ENCODE peak calls at places on chromosomes 6 and 20, in six cellular contexts. J, Z, T, A, B and Y are unnamed samples.
A peak's percentile ranks its signal among the peaks of the same experiment; 100 is the strongest.

GRCh38 chr20:1820137-1821074 is 74.8 kb upstream of the SIRPA start:
- DNase-seq in J (no peak), B (no peak), Z (no peak), T (no peak), A (peak; percentile 86), Y (peak; percentile 78)

GRCh38 chr6:163579880-163580295 is 165.4 kb downstream of the QKI start:
- DNase-seq in T (no peak), Z (no peak), B (no peak), J (no peak), A (peak; percentile 45), Y (no peak)

GRCh38 chr6:54897462-54898189 is 51.1 kb downstream of the FAM83B start:
- DNase-seq in B (no peak), A (peak; percentile 61), T (no peak), Z (no peak), J (no peak), Y (no peak)

GRCh38 chr6:24743265-24743943 is 24.4 kb upstream of the C6orf62 start:
- DNase-seq in B (no peak), T (no peak), Z (no peak), J (no peak), A (peak; percentile 98), Y (no peak)

GRCh38 chr6:152573762-152574161 is 63.4 kb downstream of the SYNE1 start:
- DNase-seq in A (no peak), T (no peak), Z (no peak), J (no peak), B (no peak), Y (no peak)

GRCh38 chr20:38414769-38415450 is 20.2 kb downstream of the SNHG17 start:
- DNase-seq in J (no peak), T (no peak), B (peak; percentile 35), Z (no peak), A (no peak), Y (no peak)

GRCh38 chr6:51640016-51640415 is 447.4 kb downstream of the PKHD1 start:
- DNase-seq in B (no peak), T (no peak), J (no peak), A (no peak), Z (no peak), Y (no peak)

GRCh38 chr20:6504826-6505225 is 262.7 kb upstream of the BMP2 start:
- DNase-seq in Z (no peak), T (no peak), A (peak; percentile 54), J (no peak), B (no peak), Y (no peak)

GRCh38 chr6:105849741-105850140 is 236.4 kb upstream of the PRDM1 start:
- DNase-seq in T (no peak), J (no peak), B (no peak), Z (no peak), A (peak; percentile 31), Y (no peak)

GRCh38 chr20:21571841-21572690 is 58.2 kb upstream of the NKX2-2 start:
- DNase-seq in T (no peak), B (no peak), J (no peak), Z (no peak), A (no peak), Y (no peak)

GRCh38 chr6:41967312-41968287 is 26.0 kb upstream of the CCND3 start:
- DNase-seq in B (no peak), T (no peak), J (no peak), A (peak; percentile 72), Z (no peak), Y (no peak)

GRCh38 chr20:9927224-9927623 is 88.3 kb upstream of the PAK5 start:
- DNase-seq in T (no peak), B (no peak), Z (no peak), J (no peak), A (no peak), Y (no peak)

GRCh38 chr20:37823276-37823980 is 79.5 kb upstream of the VSTM2L start:
- DNase-seq in T (no peak), Z (no peak), B (no peak), J (no peak), A (peak; percentile 28), Y (no peak)

GRCh38 chr6:158366363-158366762 is 54.1 kb downstream of the TULP4 start:
- DNase-seq in T (no peak), B (no peak), J (no peak), A (no peak), Z (no peak), Y (no peak)

GRCh38 chr6:167244991-167245390 is 46.1 kb upstream of the UNC93A start:
- DNase-seq in B (no peak), Z (no peak), T (no peak), J (no peak), A (no peak), Y (no peak)

GRCh38 chr6:139271056-139271455 is 20.7 kb downstream of the TXLNB start:
- DNase-seq in Z (no peak), B (no peak), T (no peak), A (peak; percentile 95), J (no peak), Y (no peak)

DNA sequence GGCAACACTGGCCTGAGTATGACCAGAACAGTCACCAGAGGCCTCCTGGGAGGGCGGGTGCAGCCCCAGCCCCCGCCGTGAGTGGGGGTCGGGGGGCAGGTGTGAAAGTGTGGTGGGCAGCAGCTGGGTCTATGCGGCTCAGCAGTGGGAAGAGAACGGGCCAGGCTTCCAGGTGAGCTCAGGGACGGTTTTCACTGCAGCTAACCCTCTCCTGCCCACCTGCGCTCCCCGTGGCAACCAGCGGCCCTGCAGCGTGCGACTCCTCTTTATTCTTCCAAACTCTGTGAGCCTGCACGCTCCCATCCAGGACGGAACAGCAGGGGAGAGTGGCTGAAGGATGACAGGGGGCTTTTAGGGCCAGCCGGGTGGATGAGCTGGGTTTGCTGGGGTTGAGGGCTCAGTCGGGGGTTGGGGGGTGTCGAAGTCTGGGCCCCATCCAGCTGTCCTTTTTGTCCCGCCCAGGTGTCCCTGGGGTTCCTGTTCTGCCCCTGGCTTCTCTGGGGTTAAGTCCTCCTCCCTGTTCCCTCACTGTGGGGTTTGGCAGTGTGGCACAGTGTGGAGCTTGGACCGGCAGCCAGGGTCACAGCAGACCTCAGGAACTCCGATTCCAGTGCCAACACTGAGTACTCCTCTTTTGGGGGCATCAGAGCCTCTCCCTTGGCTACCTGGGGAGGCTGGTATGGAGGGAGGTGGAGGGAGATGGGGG is 859 bp upstream of the BIRC7 start:
- DNase-seq in J (peak; percentile 56), Z (no peak), B (no peak), A (no peak), T (no peak), Y (no peak)
- TF ChIP-seq CTCF in J (peak; percentile 14), Z (peak; percentile 47), B (peak; percentile 30), A (peak; percentile 27), T (no peak), Y (no peak)

GRCh38 chr6:56864171-56864616 is 90.7 kb upstream of the BEND6 start:
- DNase-seq in A (peak; percentile 55), J (no peak), T (no peak), B (no peak), Z (no peak), Y (no peak)
- H3K4me1 ChIP-seq in A (peaks cover 58% of the 10 kb centered on the region), J (peaks cover 16% of the 10 kb centered on the region), T (peaks cover 6% of the 10 kb centered on the region), B (peaks cover 6% of the 10 kb centered on the region), Z (no peaks in the 10 kb centered on the region), Y (no peaks in the 10 kb centered on the region)

DNA sequence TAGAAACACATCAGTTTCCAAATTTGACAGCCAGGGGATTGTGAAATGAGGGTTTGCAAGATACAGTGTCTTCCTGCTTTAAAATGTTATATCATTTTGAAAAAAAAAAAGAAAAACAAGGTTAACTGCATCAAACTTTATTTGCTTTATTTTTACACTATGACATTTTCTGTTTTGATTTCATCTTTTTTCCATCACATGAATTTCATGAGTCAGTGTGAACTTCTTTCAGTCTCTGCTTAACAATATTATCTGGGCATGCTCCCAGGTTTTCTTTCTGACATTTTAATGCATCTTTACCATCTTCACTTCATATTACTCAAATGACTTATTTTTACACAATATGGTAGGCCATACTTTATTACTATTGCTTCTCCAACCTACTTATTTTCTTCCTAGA is 1.9 kb downstream of the NCOA7 start:
- DNase-seq in J (no peak), T (no peak), Z (no peak), B (no peak), A (peak; percentile 43), Y (no peak)
- TF ChIP-seq CTCF in J (no peak), T (no peak), Z (no peak), B (no peak), A (no peak), Y (no peak)

GRCh38 chr6:13451181-13451700 is 36.2 kb downstream of the GFOD1 start:
- DNase-seq in Z (no peak), B (no peak), T (peak; percentile 30), A (no peak), J (no peak), Y (no peak)

GRCh38 chr6:13453771-13454251 is 33.6 kb downstream of the GFOD1 start:
- DNase-seq in A (peak; percentile 66), T (no peak), B (no peak), J (no peak), Z (no peak), Y (no peak)

GRCh38 chr6:13452346-13453171 is 34.8 kb downstream of the GFOD1 start:
- DNase-seq in T (no peak), A (no peak), Z (no peak), B (no peak), J (no peak), Y (no peak)

GRCh38 chr6:13454286-13455221 is 32.8 kb downstream of the GFOD1 start:
- DNase-seq in J (no peak), T (peak; percentile 51), A (peak; percentile 73), B (peak; percentile 70), Z (peak; percentile 31), Y (peak; percentile 67)

GRCh38 chr6:13453172-13453552 is 34.2 kb downstream of the GFOD1 start:
- DNase-seq in T (no peak), A (no peak), Z (no peak), B (no peak), J (no peak), Y (no peak)
- H3K4me1 ChIP-seq in T (peaks cover 35% of the 10 kb centered on the region), A (peaks cover 21% of the 10 kb centered on the region), Z (peaks cover 38% of the 10 kb centered on the region), B (peaks cover 43% of the 10 kb centered on the region), J (peaks cover 3% of the 10 kb centered on the region), Y (peaks cover 20% of the 10 kb centered on the region)